ENCODE peak calls at places on chromosomes 16 and 17, in four cellular contexts. Z is psoas muscle, S is pancreas, Y is lower lobe of right lung. P is an unnamed sample.
A peak's percentile ranks its signal among the peaks of the same experiment; 100 is the strongest.

GRCh38 chr17:82614095-82614631 is 34.1 kb downstream of the WDR45B start:
- ATAC-seq in Z (no peak), S (no peak), Y (no peak), P (no peak)

GRCh38 chr16:69338557-69339288 is 641 bp downstream of the COG8 start:
- ATAC-seq in Z (no peak), S (no peak), Y (no peak), P (no peak)

GRCh38 chr17:33680479-33680878 is 387.4 kb upstream of the ASIC2 start:
- ATAC-seq in Z (no peak), S (no peak), Y (no peak), P (no peak)

GRCh38 chr17:46045639-46046038 is 46.6 kb downstream of the STH start:
- ATAC-seq in Z (peak; percentile 67), S (no peak), Y (no peak), P (no peak)

GRCh38 chr17:44374306-44375195 is 10.9 kb upstream of the FAM171A2 start:
- ATAC-seq in Z (no peak), S (no peak), Y (peak; percentile 59), P (peak; percentile 61)

GRCh38 chr17:39187152-39187830 is 10.2 kb downstream of the CACNB1 start:
- ATAC-seq in Z (no peak), S (no peak), Y (no peak), P (no peak)

GRCh38 chr17:40317345-40317873 is 8.4 kb downstream of the RARA start:
- ATAC-seq in Z (peak; percentile 23), S (no peak), Y (peak; percentile 26), P (no peak)

GRCh38 chr17:5941258-5941657 is 128.9 kb upstream of the WSCD1 start:
- ATAC-seq in Z (no peak), S (no peak), Y (no peak), P (no peak)

GRCh38 chr16:90018297-90019200 is 707 bp downstream of the DBNDD1 start:
- ATAC-seq in Z (peak; percentile 36), S (peak; percentile 47), Y (peak; percentile 10), P (no peak)

GRCh38 chr16:54107803-54108202 is 178.8 kb downstream of the IRX3 start:
- ATAC-seq in Z (no peak), S (no peak), Y (no peak), P (no peak)

GRCh38 chr16:2148714-2149629 is 547 bp downstream of the RAB26 start:
- ATAC-seq in Z (no peak), S (no peak), Y (no peak), P (no peak)

GRCh38 chr17:48834973-48835372 is 4.1 kb downstream of the CALCOCO2 start:
- ATAC-seq in Z (no peak), S (no peak), Y (no peak), P (no peak)

GRCh38 chr16:22763655-22764054 is 50.3 kb upstream of the HS3ST2 start:
- ATAC-seq in Z (no peak), S (no peak), Y (no peak), P (no peak)

GRCh38 chr17:33242725-33243124 is 50.4 kb downstream of the ASIC2 start:
- ATAC-seq in Z (no peak), S (no peak), Y (peak; percentile 55), P (no peak)

GRCh38 chr16:66843191-66843590 is 1.0 kb upstream of the CA7 start:
- ATAC-seq in Z (no peak), S (no peak), Y (no peak), P (no peak)

GRCh38 chr17:19313746-19314651 is 48.5 kb downstream of the B9D1 start:
- ATAC-seq in Z (no peak), S (no peak), Y (no peak), P (peak; percentile 39)

GRCh38 chr17:32784113-32784512 is 92.8 kb downstream of the MYO1D start:
- ATAC-seq in Z (no peak), S (no peak), Y (no peak), P (no peak)

GRCh38 chr17:11430766-11431165 is 167.5 kb upstream of the DNAH9 start:
- ATAC-seq in Z (no peak), S (no peak), Y (no peak), P (no peak)

GRCh38 chr17:15963670-15964110 is 18.8 kb downstream of the ADORA2B start:
- ATAC-seq in Z (no peak), S (no peak), Y (no peak), P (no peak)

GRCh38 chr17:36665417-36665816 is 64.0 kb downstream of the MRM1 start:
- ATAC-seq in Z (no peak), S (no peak), Y (peak; percentile 36), P (no peak)

GRCh38 chr17:28144019-28144418 is 101.5 kb downstream of the NLK start:
- ATAC-seq in Z (no peak), S (no peak), Y (no peak), P (no peak)

GRCh38 chr17:46795379-46795952 is 23.0 kb downstream of the WNT3 start:
- ATAC-seq in Z (no peak), S (no peak), Y (no peak), P (no peak)

GRCh38 chr17:64209356-64209941 is 53.6 kb downstream of the TEX2 start:
- ATAC-seq in Z (peak; percentile 29), S (no peak), Y (no peak), P (no peak)

GRCh38 chr16:78303946-78304345 is 204.5 kb downstream of the WWOX start:
- ATAC-seq in Z (no peak), S (no peak), Y (no peak), P (peak; percentile 63)

GRCh38 chr17:81396278-81396721 is 1.0 kb downstream of the BAHCC1 start:
- ATAC-seq in Z (no peak), S (no peak), Y (no peak), P (no peak)
- H3K27ac ChIP-seq in Z (peak overlapping the region; percentile 99), S (peak overlapping the region; percentile 87), Y (peak overlapping the region; percentile 98), P (peak overlapping the region; percentile 97)

GRCh38 chr17:7745748-7746470 is 28.4 kb downstream of the DNAH2 start:
- ATAC-seq in Z (no peak), S (no peak), Y (peak; percentile 57), P (no peak)

GRCh38 chr17:7748098-7748775 is 30.7 kb downstream of the DNAH2 start:
- ATAC-seq in Z (no peak), S (no peak), Y (no peak), P (no peak)

GRCh38 chr17:7742729-7743128 is 25.2 kb downstream of the DNAH2 start:
- ATAC-seq in Z (no peak), S (no peak), Y (no peak), P (no peak)

GRCh38 chr17:7747586-7747985 is 30.0 kb downstream of the DNAH2 start:
- ATAC-seq in Z (no peak), S (no peak), Y (no peak), P (no peak)

GRCh38 chr17:7744416-7744815 is 26.9 kb downstream of the DNAH2 start:
- ATAC-seq in Z (no peak), S (no peak), Y (peak; percentile 56), P (no peak)
- H3K36me3 ChIP-seq in Z (no peaks in the 10 kb centered on the region), S (no peaks in the 10 kb centered on the region), Y (no peaks in the 10 kb centered on the region), P (no peaks in the 10 kb centered on the region)

GRCh38 chr17:75721463-75722011 is 278 bp downstream of the ITGB4 start:
- ATAC-seq in Z (peak; percentile 19), S (peak; percentile 11), Y (peak; percentile 12), P (peak; percentile 17)
- H3K27ac ChIP-seq in Z (no peak overlapping the region), S (peak overlapping the region; percentile 73), Y (peak overlapping the region; percentile 80), P (peak overlapping the region; percentile 82)

GRCh38 chr17:50989149-50989548 is 123.0 kb upstream of the TOB1 start:
- ATAC-seq in Z (no peak), S (no peak), Y (no peak), P (no peak)
- H3K36me3 ChIP-seq in Z (peaks cover 5% of the 10 kb centered on the region), S (peaks cover 34% of the 10 kb centered on the region), Y (peaks cover 100% of the 10 kb centered on the region), P (peaks cover 100% of the 10 kb centered on the region)

GRCh38 chr17:72432881-72433280 is 312.1 kb downstream of the SOX9 start:
- ATAC-seq in Z (no peak), S (no peak), Y (no peak), P (no peak)
- H3K27ac ChIP-seq in Z (no peak overlapping the region), S (no peak overlapping the region), Y (no peak overlapping the region), P (no peak overlapping the region)

DNA sequence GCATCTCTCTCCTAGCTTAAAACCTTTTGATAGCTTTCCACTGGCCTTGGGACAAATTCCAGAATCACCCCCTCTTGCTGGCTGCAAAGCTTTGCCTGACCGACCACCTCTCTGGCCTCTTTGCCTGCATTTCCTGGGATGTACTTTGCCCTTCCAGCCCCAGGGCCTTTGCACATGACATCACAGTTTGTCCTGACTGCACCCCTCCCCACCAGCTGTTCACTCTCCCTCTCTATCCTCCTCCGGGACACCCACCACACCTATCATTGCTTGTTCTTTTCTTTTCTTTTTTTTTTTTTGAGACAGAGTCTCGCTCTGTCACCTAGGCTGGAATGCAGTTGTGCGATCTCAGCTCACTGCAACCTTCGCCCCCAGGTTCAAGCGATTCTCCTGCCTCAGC is 7.9 kb downstream of the AANAT start:
- ATAC-seq in Z (no peak), S (no peak), Y (no peak), P (no peak)
- H3K36me3 ChIP-seq in Z (no peaks in the 10 kb centered on the region), S (peaks cover 12% of the 10 kb centered on the region), Y (peaks cover 81% of the 10 kb centered on the region), P (no peaks in the 10 kb centered on the region)

DNA sequence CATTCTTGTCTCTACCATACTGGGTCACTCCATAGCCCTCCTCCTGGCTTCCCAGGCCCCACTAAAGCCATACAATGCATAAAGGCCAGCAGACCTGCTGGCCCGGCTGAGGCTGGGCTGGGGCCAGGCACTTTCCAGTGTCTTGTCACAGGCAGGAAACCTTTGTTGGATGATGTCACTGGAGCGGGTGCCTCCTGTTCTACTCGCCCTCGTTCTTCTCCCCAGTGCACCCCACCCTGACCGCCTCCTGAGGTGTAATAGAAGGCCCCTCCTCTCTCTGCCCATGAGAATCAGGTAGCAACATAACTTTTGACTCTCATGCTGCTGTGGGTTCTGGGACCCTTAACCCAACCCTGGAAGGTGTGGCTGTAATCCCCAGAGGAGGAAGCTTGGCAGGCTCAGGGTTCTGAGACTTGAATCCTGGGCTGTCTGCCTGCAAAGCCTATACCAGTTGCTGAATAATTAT is 54.2 kb upstream of the IL34 start:
- ATAC-seq in Z (peak; percentile 49), S (no peak), Y (no peak), P (peak; percentile 62)
- H3K27ac ChIP-seq in Z (peak overlapping the region; percentile 30), S (no peak overlapping the region), Y (peak overlapping the region; percentile 31), P (peak overlapping the region; percentile 65)

P was measured in gastroesophageal sphincter.